ENCODE peak calls at places on chromosomes 16 and 17, in four cellular contexts. Z, G, N and M are unnamed samples.

GRCh38 chr17:12637015-12637414 is 28.7 kb upstream of the MYOCD start:
- DNase-seq in G (peak), N (no peak), Z (no peak), M (peak)

GRCh38 chr17:10802487-10803284 is 1.2 kb downstream of the TMEM238L start:
- DNase-seq in G (no peak), N (no peak), Z (no peak), M (no peak)

GRCh38 chr17:6498798-6499540 is 54.7 kb downstream of the PIMREG start:
- DNase-seq in N (no peak), Z (no peak), G (no peak), M (no peak)

GRCh38 chr16:71626858-71627213 is 852 bp downstream of the MARVELD3 start:
- DNase-seq in N (peak), Z (no peak), G (no peak), M (no peak)

GRCh38 chr17:67128700-67129099 is 84.3 kb downstream of the CACNG1 start:
- DNase-seq in N (no peak), G (no peak), Z (no peak), M (no peak)

GRCh38 chr17:10812674-10813073 is 8.8 kb upstream of the TMEM238L start:
- DNase-seq in Z (no peak), G (no peak), N (no peak), M (no peak)

GRCh38 chr16:66970775-66971725 is 10.0 kb downstream of the CES3 start:
- DNase-seq in Z (no peak), N (no peak), G (no peak), M (peak)

GRCh38 chr17:70034158-70034557 is 40.9 kb upstream of the KCNJ16 start:
- DNase-seq in G (no peak), Z (no peak), N (no peak), M (no peak)

GRCh38 chr17:50708050-50709000 is 611 bp upstream of the ANKRD40 start:
- DNase-seq in Z (no peak), G (peak), N (no peak), M (peak)

GRCh38 chr16:54362801-54363200 is 76.2 kb upstream of the IRX3 start:
- DNase-seq in G (no peak), Z (no peak), N (no peak), M (no peak)

GRCh38 chr17:76659928-76660614 is 16.5 kb upstream of the ST6GALNAC1 start:
- DNase-seq in G (peak), N (no peak), Z (no peak), M (no peak)

GRCh38 chr17:1469231-1469852 is 13.3 kb upstream of the CRK start:
- DNase-seq in N (no peak), G (no peak), Z (no peak), M (no peak)

GRCh38 chr16:86107190-86107589 is 208.2 kb downstream of the IRF8 start:
- DNase-seq in G (peak), N (no peak), Z (no peak), M (no peak)

GRCh38 chr16:58882292-58882691 is 148.2 kb upstream of the GOT2 start:
- DNase-seq in N (no peak), G (no peak), Z (no peak), M (no peak)

GRCh38 chr17:44738214-44738906 is 20.4 kb upstream of the ADAM11 start:
- DNase-seq in G (no peak), N (no peak), Z (no peak), M (no peak)

GRCh38 chr17:42276609-42277341 is 584 bp upstream of the STAT5B start:
- DNase-seq in Z (no peak), N (no peak), G (peak), M (peak)

GRCh38 chr17:8223356-8224063 is 13.1 kb upstream of the AURKB start:
- DNase-seq in G (peak), Z (no peak), N (no peak), M (peak)

GRCh38 chr16:57497121-57497520 is 10.8 kb upstream of the DOK4 start:
- DNase-seq in N (no peak), Z (no peak), G (no peak), M (no peak)

GRCh38 chr16:10558746-10559641 is 21.4 kb downstream of the EMP2 start:
- DNase-seq in N (no peak), Z (no peak), G (peak), M (peak)

GRCh38 chr16:9885876-9886275 is 296.4 kb downstream of the GRIN2A start:
- DNase-seq in G (no peak), N (no peak), Z (no peak), M (no peak)

GRCh38 chr17:75242461-75243042 is 18.9 kb downstream of the GGA3 start:
- DNase-seq in N (no peak), G (no peak), Z (no peak), M (no peak)

GRCh38 chr16:50282010-50282538 is 15.7 kb downstream of the ADCY7 start:
- DNase-seq in G (peak), N (no peak), Z (no peak), M (peak)

GRCh38 chr17:40517981-40518380 is 16.6 kb upstream of the TNS4 start:
- DNase-seq in Z (no peak), N (no peak), G (no peak), M (no peak)

GRCh38 chr17:55547027-55547670 is 35.9 kb upstream of the SMIM36 start:
- DNase-seq in G (peak), Z (no peak), N (no peak), M (no peak)

GRCh38 chr16:49860593-49860992 is 4.7 kb upstream of the ZNF423 start:
- DNase-seq in G (no peak), Z (no peak), N (no peak), M (no peak)

GRCh38 chr17:48044851-48045250 is 3.3 kb upstream of the NFE2L1 start:
- DNase-seq in Z (no peak), N (no peak), G (no peak), M (no peak)

GRCh38 chr16:14509675-14510132 is 120.4 kb downstream of the PARN start:
- DNase-seq in Z (no peak), N (no peak), G (no peak), M (peak)